ENCODE peak calls at places on chromosomes 5 and 9, in five cellular contexts. B, Y, I, Z and M are unnamed samples.

GRCh38 chr9:4077499-4078102 is 222.3 kb downstream of the GLIS3 start:
- DNase-seq in B (peak), Y (peak), I (peak), Z (no peak), M (peak)

GRCh38 chr9:20508242-20508641 is 114.1 kb downstream of the MLLT3 start:
- DNase-seq in B (no peak), Y (no peak), I (no peak), Z (no peak), M (peak)

GRCh38 chr9:98256632-98257218 is 1.3 kb upstream of the TBC1D2 start:
- DNase-seq in B (peak), Y (no peak), I (no peak), Z (no peak), M (no peak)

GRCh38 chr9:72622186-72622585 is 100.8 kb downstream of the TMC1 start:
- DNase-seq in B (no peak), Y (no peak), I (no peak), Z (no peak), M (no peak)

GRCh38 chr5:35415305-35415704 is 185.0 kb upstream of the PRLR start:
- DNase-seq in B (no peak), Y (no peak), I (no peak), Z (no peak), M (peak)

GRCh38 chr5:111366388-111366787 is 142.2 kb downstream of the CAMK4 start:
- DNase-seq in B (no peak), Y (no peak), I (no peak), Z (no peak), M (peak)

GRCh38 chr9:129482521-129483466 is 138.1 kb downstream of the C9orf50 start:
- DNase-seq in B (no peak), Y (peak), I (peak), Z (peak), M (peak)

GRCh38 chr5:160064979-160065619 is 54.2 kb downstream of the PWWP2A start:
- DNase-seq in B (no peak), Y (no peak), I (peak), Z (no peak), M (peak)

GRCh38 chr5:165538065-165538464 is 2032.6 kb downstream of the MAT2B start:
- DNase-seq in B (no peak), Y (no peak), I (no peak), Z (no peak), M (no peak)

GRCh38 chr9:91253488-91253887 is 108.2 kb downstream of the AUH start:
- DNase-seq in B (no peak), Y (no peak), I (peak), Z (no peak), M (peak)

GRCh38 chr9:35521708-35522107 is 31.8 kb downstream of the RUSC2 start:
- DNase-seq in B (no peak), Y (no peak), I (no peak), Z (no peak), M (peak)

GRCh38 chr9:133056533-133056932 is 5.2 kb upstream of the CEL start:
- DNase-seq in B (no peak), Y (peak), I (peak), Z (no peak), M (no peak)

GRCh38 chr9:134301387-134302129 is 24.7 kb upstream of the RXRA start:
- DNase-seq in B (peak), Y (peak), I (no peak), Z (no peak), M (no peak)

GRCh38 chr9:126207256-126207655 is 119.4 kb upstream of the MVB12B start:
- DNase-seq in B (no peak), Y (no peak), I (no peak), Z (no peak), M (no peak)

GRCh38 chr9:1531411-1531903 is 481.3 kb downstream of the DMRT2 start:
- DNase-seq in B (no peak), Y (no peak), I (no peak), Z (no peak), M (no peak)

GRCh38 chr9:121324316-121324715 is 45.7 kb downstream of the STOM start:
- DNase-seq in B (no peak), Y (no peak), I (no peak), Z (no peak), M (no peak)

GRCh38 chr5:83029912-83030311 is 47.3 kb downstream of the TMEM167A start:
- DNase-seq in B (no peak), Y (no peak), I (peak), Z (no peak), M (peak)

GRCh38 chr5:153573326-153574033 is 83.0 kb downstream of the GRIA1 start:
- DNase-seq in B (no peak), Y (no peak), I (no peak), Z (no peak), M (no peak)

GRCh38 chr5:39193553-39194465 is 25.6 kb downstream of the FYB1 start:
- DNase-seq in B (no peak), Y (no peak), I (no peak), Z (no peak), M (no peak)

GRCh38 chr9:35935755-35936509 is 22.0 kb downstream of the OR2S2 start:
- DNase-seq in B (no peak), Y (no peak), I (no peak), Z (no peak), M (no peak)